ENCODE peak calls at places on chromosomes 2 and 18, in four cellular contexts. G is WTC11; W is GM04504; N is stimulated activated naive CD4-positive, alpha-beta T cell. K is an unnamed sample.
A peak's percentile ranks its signal among the peaks of the same experiment; 100 is the strongest.

GRCh38 chr2:150479075-150479915 is 8.2 kb downstream of the RND3 start:
- DNase-seq in G (no peak), W (peak; percentile 24), N (no peak), K (peak; percentile 68)

GRCh38 chr2:66573866-66574265 is 138.9 kb downstream of the MEIS1 start:
- DNase-seq in G (peak; percentile 36), W (no peak), N (no peak), K (no peak)

GRCh38 chr2:9738718-9739496 is 104.4 kb upstream of the TAF1B start:
- DNase-seq in G (no peak), W (no peak), N (no peak), K (no peak)

GRCh38 chr18:12606592-12607315 is 51.2 kb downstream of the SPIRE1 start:
- DNase-seq in G (no peak), W (no peak), N (no peak), K (peak; percentile 75)

GRCh38 chr2:25276569-25277465 is 64.9 kb downstream of the DNMT3A start:
- DNase-seq in G (peak; percentile 81), W (no peak), N (peak; percentile 67), K (no peak)

GRCh38 chr2:179749210-179749609 is 112.2 kb downstream of the ZNF385B start:
- DNase-seq in G (no peak), W (peak; percentile 53), N (no peak), K (no peak)

GRCh38 chr2:83900859-83901258 is 558.2 kb downstream of the SUCLG1 start:
- DNase-seq in G (no peak), W (peak; percentile 52), N (no peak), K (no peak)

GRCh38 chr18:56217406-56217805 is 421.0 kb downstream of the TXNL1 start:
- DNase-seq in G (no peak), W (no peak), N (no peak), K (no peak)

GRCh38 chr18:25876334-25876979 is 214.0 kb downstream of the SS18 start:
- DNase-seq in G (no peak), W (no peak), N (no peak), K (no peak)

GRCh38 chr18:55244520-55244919 is 285.3 kb upstream of the CCDC68 start:
- DNase-seq in G (no peak), W (no peak), N (no peak), K (no peak)

GRCh38 chr2:119476301-119477117 is 44.9 kb downstream of the TMEM37 start:
- DNase-seq in G (peak; percentile 82), W (no peak), N (peak; percentile 12), K (peak; percentile 68)

GRCh38 chr2:145410096-145410495 is 890.2 kb upstream of the ZEB2 start:
- DNase-seq in G (no peak), W (no peak), N (no peak), K (no peak)

GRCh38 chr2:237184923-237185580 is 99.4 kb downstream of the COPS8 start:
- DNase-seq in G (no peak), W (no peak), N (no peak), K (no peak)

GRCh38 chr2:240219208-240219890 is 78.9 kb upstream of the OTOS start:
- DNase-seq in G (no peak), W (no peak), N (no peak), K (no peak)

GRCh38 chr2:237688081-237688480 is 60.7 kb downstream of the LRRFIP1 start:
- DNase-seq in G (no peak), W (no peak), N (no peak), K (no peak)

GRCh38 chr2:231161252-231162035 is 36.6 kb upstream of the HTR2B start:
- DNase-seq in G (no peak), W (no peak), N (no peak), K (no peak)

GRCh38 chr2:43136011-43136799 is 90.2 kb downstream of the ZFP36L2 start:
- DNase-seq in G (no peak), W (no peak), N (no peak), K (no peak)

GRCh38 chr2:215161301-215161829 is 22.9 kb upstream of the ABCA12 start:
- DNase-seq in G (no peak), W (no peak), N (no peak), K (no peak)

GRCh38 chr2:132255714-132256113 is 94.0 kb upstream of the ANKRD30BL start:
- DNase-seq in G (no peak), W (no peak), N (no peak), K (no peak)

GRCh38 chr18:46398005-46398404 is 259.0 kb downstream of the LOXHD1 start:
- DNase-seq in G (no peak), W (no peak), N (no peak), K (no peak)

K was measured in LoVo.